ENCODE peak calls at places on chromosomes 5 and 9, in seven cellular contexts. One of them, this sample, is unnamed. For H3K4me1, the result is how much of the 10 kb centered on the place peaks cover.

GRCh38 chr5:177458912-177459350 is 12.3 kb downstream of the PRR7 start:
- DNase-seq in neuronal stem cell: no peak
- DNase-seq in trophoblast cell: no peak
- DNase-seq in H1: no peak
- DNase-seq in mesenchymal stem cell: peak
- DNase-seq in H9: no peak
- DNase-seq in mesendoderm: peak
- DNase-seq in this sample: peak

GRCh38 chr5:96750110-96750822 is 57.5 kb downstream of the ERAP1 start:
- DNase-seq in H1: no peak
- DNase-seq in trophoblast cell: no peak
- DNase-seq in mesenchymal stem cell: no peak
- DNase-seq in mesendoderm: no peak
- DNase-seq in neuronal stem cell: no peak
- DNase-seq in H9: no peak
- DNase-seq in this sample: no peak

GRCh38 chr5:140602165-140602564 is 30.8 kb downstream of the CD14 start:
- DNase-seq in H9: no peak
- DNase-seq in trophoblast cell: no peak
- DNase-seq in mesendoderm: no peak
- DNase-seq in neuronal stem cell: no peak
- DNase-seq in mesenchymal stem cell: no peak
- DNase-seq in H1: no peak
- DNase-seq in this sample: no peak

GRCh38 chr5:39284552-39284951 is 65.2 kb upstream of the FYB1 start:
- DNase-seq in neuronal stem cell: no peak
- DNase-seq in H9: no peak
- DNase-seq in mesenchymal stem cell: no peak
- DNase-seq in trophoblast cell: no peak
- DNase-seq in mesendoderm: no peak
- DNase-seq in H1: no peak
- DNase-seq in this sample: no peak

GRCh38 chr5:65198777-65199120 is 283.0 kb downstream of the ADAMTS6 start:
- DNase-seq in trophoblast cell: peak
- DNase-seq in mesendoderm: peak
- DNase-seq in H9: no peak
- DNase-seq in H1: no peak
- DNase-seq in neuronal stem cell: no peak
- DNase-seq in mesenchymal stem cell: peak
- DNase-seq in this sample: peak

GRCh38 chr5:120803282-120803681 is 339.2 kb downstream of the PRR16 start:
- DNase-seq in mesendoderm: peak
- DNase-seq in H9: no peak
- DNase-seq in trophoblast cell: no peak
- DNase-seq in mesenchymal stem cell: peak
- DNase-seq in H1: no peak
- DNase-seq in neuronal stem cell: no peak
- DNase-seq in this sample: peak

GRCh38 chr5:41193462-41194166 is 19.7 kb downstream of the C6 start:
- DNase-seq in mesendoderm: no peak
- DNase-seq in H1: no peak
- DNase-seq in mesenchymal stem cell: no peak
- DNase-seq in H9: no peak
- DNase-seq in trophoblast cell: peak
- DNase-seq in neuronal stem cell: no peak
- DNase-seq in this sample: peak

GRCh38 chr9:132730054-132731033 is 60.1 kb downstream of the GTF3C4 start:
- DNase-seq in mesenchymal stem cell: no peak
- DNase-seq in trophoblast cell: peak
- DNase-seq in neuronal stem cell: no peak
- DNase-seq in H1: no peak
- DNase-seq in H9: no peak
- DNase-seq in mesendoderm: no peak
- DNase-seq in this sample: no peak

GRCh38 chr5:30398427-30398826 is 795.1 kb upstream of the CDH6 start:
- DNase-seq in mesenchymal stem cell: no peak
- DNase-seq in trophoblast cell: no peak
- DNase-seq in neuronal stem cell: no peak
- DNase-seq in H1: no peak
- DNase-seq in H9: no peak
- DNase-seq in mesendoderm: no peak
- DNase-seq in this sample: no peak

GRCh38 chr9:112012026-112012902 is 115.7 kb downstream of the UGCG start:
- DNase-seq in H9: no peak
- DNase-seq in mesendoderm: no peak
- DNase-seq in H1: no peak
- DNase-seq in trophoblast cell: peak
- DNase-seq in neuronal stem cell: no peak
- DNase-seq in mesenchymal stem cell: peak
- DNase-seq in this sample: peak

GRCh38 chr9:132042324-132042723 is 37.3 kb downstream of the MED27 start:
- DNase-seq in trophoblast cell: no peak
- DNase-seq in mesendoderm: peak
- DNase-seq in mesenchymal stem cell: peak
- DNase-seq in H1: no peak
- DNase-seq in H9: no peak
- DNase-seq in neuronal stem cell: no peak
- DNase-seq in this sample: peak

GRCh38 chr5:4700886-4701285 is 439.2 kb upstream of the ADAMTS16 start:
- DNase-seq in neuronal stem cell: no peak
- DNase-seq in H9: no peak
- DNase-seq in mesenchymal stem cell: no peak
- DNase-seq in trophoblast cell: no peak
- DNase-seq in H1: no peak
- DNase-seq in mesendoderm: no peak
- DNase-seq in this sample: no peak

GRCh38 chr9:95981741-95982390 is 106.4 kb downstream of the ERCC6L2 start:
- DNase-seq in trophoblast cell: no peak
- DNase-seq in H9: no peak
- DNase-seq in mesendoderm: no peak
- DNase-seq in mesenchymal stem cell: no peak
- DNase-seq in neuronal stem cell: peak
- DNase-seq in H1: no peak
- DNase-seq in this sample: no peak

GRCh38 chr5:76938177-76938576 is 14.7 kb upstream of the CRHBP start:
- DNase-seq in trophoblast cell: no peak
- DNase-seq in neuronal stem cell: no peak
- DNase-seq in H1: no peak
- DNase-seq in mesenchymal stem cell: no peak
- DNase-seq in H9: no peak
- DNase-seq in mesendoderm: no peak
- DNase-seq in this sample: no peak

GRCh38 chr5:23268136-23268535 is 239.3 kb upstream of the PRDM9 start:
- DNase-seq in H9: no peak
- DNase-seq in mesenchymal stem cell: no peak
- DNase-seq in neuronal stem cell: no peak
- DNase-seq in H1: no peak
- DNase-seq in mesendoderm: no peak
- DNase-seq in trophoblast cell: no peak
- DNase-seq in this sample: no peak

GRCh38 chr5:73605223-73606087 is 20.5 kb upstream of the ARHGEF28 start:
- DNase-seq in H9: no peak
- DNase-seq in mesendoderm: no peak
- DNase-seq in neuronal stem cell: no peak
- DNase-seq in trophoblast cell: no peak
- DNase-seq in H1: no peak
- DNase-seq in mesenchymal stem cell: peak
- DNase-seq in this sample: peak

GRCh38 chr5:96327728-96328127 is 105.3 kb downstream of the PCSK1 start:
- DNase-seq in mesenchymal stem cell: no peak
- DNase-seq in mesendoderm: no peak
- DNase-seq in neuronal stem cell: no peak
- DNase-seq in trophoblast cell: no peak
- DNase-seq in H9: no peak
- DNase-seq in H1: no peak
- DNase-seq in this sample: peak

GRCh38 chr9:109699019-109699418 is 81.0 kb upstream of the PALM2AKAP2 start:
- DNase-seq in trophoblast cell: no peak
- DNase-seq in H1: no peak
- DNase-seq in H9: no peak
- DNase-seq in neuronal stem cell: no peak
- DNase-seq in mesenchymal stem cell: no peak
- DNase-seq in mesendoderm: no peak
- DNase-seq in this sample: no peak

GRCh38 chr5:10933141-10933540 is 172.1 kb upstream of the DAP start:
- DNase-seq in H1: no peak
- DNase-seq in H9: no peak
- DNase-seq in mesenchymal stem cell: no peak
- DNase-seq in trophoblast cell: no peak
- DNase-seq in neuronal stem cell: no peak
- DNase-seq in mesendoderm: no peak
- DNase-seq in this sample: no peak

GRCh38 chr5:58666598-58667595 is 84.0 kb downstream of the RAB3C start:
- DNase-seq in trophoblast cell: no peak
- DNase-seq in neuronal stem cell: peak
- DNase-seq in mesendoderm: peak
- DNase-seq in mesenchymal stem cell: no peak
- DNase-seq in H1: no peak
- DNase-seq in H9: no peak
- DNase-seq in this sample: no peak

GRCh38 chr9:99015448-99015847 is 71.7 kb downstream of the COL15A1 start:
- DNase-seq in H1: no peak
- DNase-seq in mesendoderm: no peak
- DNase-seq in trophoblast cell: no peak
- DNase-seq in H9: no peak
- DNase-seq in neuronal stem cell: no peak
- DNase-seq in mesenchymal stem cell: no peak
- DNase-seq in this sample: no peak

GRCh38 chr5:101942321-101942882 is 353.7 kb downstream of the SLCO4C1 start:
- DNase-seq in trophoblast cell: peak
- DNase-seq in neuronal stem cell: peak
- DNase-seq in mesendoderm: peak
- DNase-seq in H1: no peak
- DNase-seq in mesenchymal stem cell: peak
- DNase-seq in H9: peak
- DNase-seq in this sample: no peak

GRCh38 chr5:57216714-57217113 is 42.9 kb downstream of the GPBP1 start:
- DNase-seq in trophoblast cell: no peak
- DNase-seq in H9: no peak
- DNase-seq in H1: no peak
- DNase-seq in neuronal stem cell: no peak
- DNase-seq in mesendoderm: no peak
- DNase-seq in mesenchymal stem cell: peak
- DNase-seq in this sample: peak

GRCh38 chr5:23352437-23352836 is 155.0 kb upstream of the PRDM9 start:
- DNase-seq in mesenchymal stem cell: peak
- DNase-seq in trophoblast cell: peak
- DNase-seq in H9: peak
- DNase-seq in mesendoderm: peak
- DNase-seq in neuronal stem cell: no peak
- DNase-seq in H1: peak
- DNase-seq in this sample: no peak

GRCh38 chr9:93580654-93581380 is 4.4 kb downstream of the PHF2 start:
- DNase-seq in trophoblast cell: peak
- DNase-seq in H9: no peak
- DNase-seq in mesendoderm: no peak
- DNase-seq in mesenchymal stem cell: no peak
- DNase-seq in H1: no peak
- DNase-seq in neuronal stem cell: no peak
- DNase-seq in this sample: no peak

GRCh38 chr5:60334281-60334713 is 365.7 kb downstream of the DEPDC1B start:
- DNase-seq in H1: no peak
- DNase-seq in mesenchymal stem cell: peak
- DNase-seq in trophoblast cell: no peak
- DNase-seq in neuronal stem cell: no peak
- DNase-seq in mesendoderm: no peak
- DNase-seq in H9: no peak
- DNase-seq in this sample: peak

GRCh38 chr5:157509587-157509986 is 49.6 kb downstream of the NIPAL4 start:
- DNase-seq in H9: no peak
- DNase-seq in trophoblast cell: no peak
- DNase-seq in neuronal stem cell: no peak
- DNase-seq in H1: no peak
- DNase-seq in mesendoderm: no peak
- DNase-seq in mesenchymal stem cell: no peak
- DNase-seq in this sample: no peak
- H3K4me1 ChIP-seq in H9: under half
- H3K4me1 ChIP-seq in trophoblast cell: under half
- H3K4me1 ChIP-seq in neuronal stem cell: under half
- H3K4me1 ChIP-seq in H1: under half
- H3K4me1 ChIP-seq in mesendoderm: under half
- H3K4me1 ChIP-seq in mesenchymal stem cell: under half
- H3K4me1 ChIP-seq in this sample: under half

GRCh38 chr5:8770431-8770830 is 775.4 kb downstream of the SEMA5A start:
- DNase-seq in mesenchymal stem cell: no peak
- DNase-seq in trophoblast cell: no peak
- DNase-seq in H9: no peak
- DNase-seq in neuronal stem cell: no peak
- DNase-seq in mesendoderm: no peak
- DNase-seq in H1: no peak
- DNase-seq in this sample: no peak
- H3K23ac ChIP-seq in mesenchymal stem cell: no peak
- H3K23ac ChIP-seq in trophoblast cell: no peak
- H3K23ac ChIP-seq in H9: no peak
- H3K23ac ChIP-seq in neuronal stem cell: no peak
- H3K23ac ChIP-seq in mesendoderm: no peak
- H3K23ac ChIP-seq in H1: no peak
- H3K23ac ChIP-seq in this sample: no peak

DNA sequence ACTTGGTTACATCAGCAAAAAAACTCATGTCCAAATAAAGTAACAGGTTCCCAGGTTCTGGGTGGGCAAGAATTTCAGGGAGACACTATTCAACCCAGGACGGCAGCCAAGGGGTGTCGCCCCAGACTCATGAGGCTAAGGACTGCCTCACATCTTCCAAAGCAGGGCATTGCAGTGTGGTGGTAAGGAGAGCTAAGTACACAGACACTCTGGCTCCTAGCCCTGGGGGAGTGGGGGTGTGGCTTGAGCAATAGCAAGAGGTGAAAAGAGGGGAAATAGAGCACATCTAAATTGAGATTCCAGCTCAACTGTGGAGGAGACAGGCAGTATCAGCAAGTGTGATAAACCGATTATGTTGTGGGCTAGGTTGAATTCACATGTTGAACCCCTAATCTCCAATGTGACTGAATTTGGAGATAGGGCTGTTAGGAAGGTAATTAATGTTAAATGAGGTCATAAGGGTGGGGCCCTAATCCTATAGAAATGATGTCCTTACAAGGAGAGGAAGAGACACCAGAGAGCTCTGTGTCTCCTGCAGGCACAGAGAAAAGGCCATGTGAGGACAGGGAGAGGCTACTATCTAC is 49.9 kb upstream of the MARCHF11 start:
- DNase-seq in H9: no peak
- DNase-seq in trophoblast cell: no peak
- DNase-seq in neuronal stem cell: no peak
- DNase-seq in mesenchymal stem cell: no peak
- DNase-seq in mesendoderm: peak
- DNase-seq in H1: no peak
- DNase-seq in this sample: no peak
- H3K4me1 ChIP-seq in H9: under half
- H3K4me1 ChIP-seq in trophoblast cell: under half
- H3K4me1 ChIP-seq in neuronal stem cell: under half
- H3K4me1 ChIP-seq in mesenchymal stem cell: under half
- H3K4me1 ChIP-seq in mesendoderm: under half
- H3K4me1 ChIP-seq in H1: under half
- H3K4me1 ChIP-seq in this sample: under half

DNA sequence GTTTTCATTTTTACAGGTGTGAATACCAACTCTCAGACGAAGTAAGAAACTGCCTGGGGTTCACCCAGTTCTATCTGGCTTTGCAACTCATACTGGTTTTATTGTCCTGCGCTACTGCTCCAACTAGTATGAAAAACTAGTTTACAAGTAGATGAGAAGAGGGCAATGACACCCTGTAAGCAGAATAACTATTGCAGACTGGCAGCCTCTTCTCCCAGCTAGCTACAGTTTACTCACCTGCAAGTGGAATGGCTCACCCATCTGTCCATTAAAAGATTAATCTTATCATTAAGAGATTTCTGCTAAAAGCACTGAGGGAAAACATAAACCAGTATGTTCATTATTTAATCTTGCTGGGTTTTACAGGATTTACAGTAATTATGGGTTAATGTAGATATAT is 113.4 kb downstream of the FRMD3 start:
- DNase-seq in neuronal stem cell: no peak
- DNase-seq in mesenchymal stem cell: no peak
- DNase-seq in H9: no peak
- DNase-seq in H1: no peak
- DNase-seq in trophoblast cell: no peak
- DNase-seq in mesendoderm: no peak
- DNase-seq in this sample: no peak
- H3K23ac ChIP-seq in neuronal stem cell: no peak
- H3K23ac ChIP-seq in mesenchymal stem cell: no peak
- H3K23ac ChIP-seq in H9: no peak
- H3K23ac ChIP-seq in H1: no peak
- H3K23ac ChIP-seq in trophoblast cell: no peak
- H3K23ac ChIP-seq in mesendoderm: no peak
- H3K23ac ChIP-seq in this sample: no peak

This sample was measured in IMR-90.